ENCODE peak calls at places on chromosome 17, in five cellular contexts. C, F, W, Q and G are unnamed samples.
A peak's percentile ranks its signal among the peaks of the same experiment; 100 is the strongest.

GRCh38 chr17:44916781-44917241 is 1.5 kb upstream of the GFAP start:
- DNase-seq in F (no peak), Q (peak; percentile 52), C (peak; percentile 89), W (peak; percentile 92), G (peak; percentile 88)

GRCh38 chr17:39595928-39596327 is 11.8 kb downstream of the NEUROD2 start:
- DNase-seq in Q (no peak), F (no peak), W (no peak), C (no peak), G (no peak)

GRCh38 chr17:31509095-31509804 is 117.8 kb downstream of the RAB11FIP4 start:
- DNase-seq in W (no peak), Q (no peak), F (peak; percentile 68), C (no peak), G (no peak)

GRCh38 chr17:71273451-71273850 is 847.4 kb upstream of the SOX9 start:
- DNase-seq in F (no peak), C (no peak), W (no peak), Q (no peak), G (no peak)

GRCh38 chr17:74678541-74678940 is 34.2 kb downstream of the CD300LF start:
- DNase-seq in C (no peak), W (no peak), Q (no peak), F (no peak), G (no peak)

GRCh38 chr17:35214192-35214591 is 20.0 kb upstream of the SLC35G3 start:
- DNase-seq in C (no peak), W (no peak), Q (no peak), F (no peak), G (no peak)

GRCh38 chr17:75447951-75448856 is 8.2 kb upstream of the TMEM94 start:
- DNase-seq in C (no peak), Q (no peak), W (no peak), F (peak; percentile 79), G (no peak)

GRCh38 chr17:17139972-17140589 is 66.1 kb downstream of the PLD6 start:
- DNase-seq in C (no peak), F (no peak), W (peak; percentile 36), Q (no peak), G (no peak)

GRCh38 chr17:1882836-1883235 is 53.0 kb downstream of the RPA1 start:
- DNase-seq in W (no peak), C (no peak), Q (peak; percentile 20), F (peak; percentile 72), G (no peak)

GRCh38 chr17:59331929-59332889 is 754 bp downstream of the YPEL2 start:
- DNase-seq in Q (no peak), F (peak; percentile 54), W (peak; percentile 89), C (peak; percentile 79), G (peak; percentile 45)

GRCh38 chr17:8314797-8315739 is 5.0 kb downstream of the ARHGEF15 start:
- DNase-seq in Q (no peak), C (no peak), W (peak; percentile 23), F (no peak), G (no peak)

GRCh38 chr17:13306310-13306962 is 288.6 kb upstream of the ELAC2 start:
- DNase-seq in W (no peak), C (no peak), Q (peak; percentile 84), F (peak; percentile 99), G (peak; percentile 11)

GRCh38 chr17:42617956-42618431 is 8.5 kb downstream of the TUBG1 start:
- DNase-seq in C (no peak), Q (no peak), F (no peak), W (no peak), G (no peak)

GRCh38 chr17:39002991-39003715 is 36.0 kb upstream of the FBXO47 start:
- DNase-seq in W (peak; percentile 92), F (no peak), Q (peak; percentile 9), C (peak; percentile 94), G (no peak)

GRCh38 chr17:68518063-68518815 is 6.0 kb downstream of the PRKAR1A start:
- DNase-seq in F (peak; percentile 77), Q (no peak), C (no peak), W (no peak), G (no peak)

GRCh38 chr17:18320301-18320700 is 5.2 kb downstream of the SMCR8 start:
- DNase-seq in W (peak; percentile 53), C (peak; percentile 28), Q (no peak), F (no peak), G (no peak)
- H3K4me3 ChIP-seq in W (no peak overlapping the region), C (no peak overlapping the region), Q (no peak overlapping the region), F (no peak overlapping the region), G (no peak overlapping the region)

DNA sequence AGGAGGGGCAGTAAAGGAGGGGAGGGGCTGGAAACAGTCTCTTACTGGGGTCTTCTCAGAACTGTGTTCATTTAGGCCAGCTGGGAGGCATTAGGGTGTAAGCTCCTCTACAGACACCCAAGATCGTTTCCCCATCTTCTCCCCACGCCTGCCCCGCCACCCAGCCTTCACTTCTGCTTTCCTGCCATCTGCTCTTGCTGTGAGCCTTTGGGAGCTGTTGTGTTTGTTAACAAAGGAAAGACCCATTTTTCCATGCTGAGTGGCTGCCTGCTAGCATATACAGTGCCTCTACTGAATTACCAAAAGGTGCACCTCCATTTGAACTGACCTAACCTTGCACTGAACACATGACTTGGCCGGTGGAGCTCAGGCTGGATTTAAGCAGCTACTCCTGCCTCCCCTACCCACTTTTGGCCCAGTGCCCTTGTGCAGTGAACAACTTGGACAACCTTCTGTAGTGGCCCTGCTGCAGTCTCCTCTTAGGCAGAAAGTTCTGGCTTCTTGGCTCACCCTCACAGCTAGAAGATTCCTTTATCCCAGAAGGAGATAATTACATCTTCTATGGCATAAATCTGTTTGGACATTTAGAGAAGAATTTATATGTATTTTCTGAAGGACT is 81.7 kb upstream of the HNF1B start:
- DNase-seq in C (no peak), F (no peak), Q (no peak), W (no peak), G (no peak)
- H3K4me3 ChIP-seq in C (no peak overlapping the region), F (no peak overlapping the region), Q (no peak overlapping the region), W (no peak overlapping the region), G (no peak overlapping the region)

DNA sequence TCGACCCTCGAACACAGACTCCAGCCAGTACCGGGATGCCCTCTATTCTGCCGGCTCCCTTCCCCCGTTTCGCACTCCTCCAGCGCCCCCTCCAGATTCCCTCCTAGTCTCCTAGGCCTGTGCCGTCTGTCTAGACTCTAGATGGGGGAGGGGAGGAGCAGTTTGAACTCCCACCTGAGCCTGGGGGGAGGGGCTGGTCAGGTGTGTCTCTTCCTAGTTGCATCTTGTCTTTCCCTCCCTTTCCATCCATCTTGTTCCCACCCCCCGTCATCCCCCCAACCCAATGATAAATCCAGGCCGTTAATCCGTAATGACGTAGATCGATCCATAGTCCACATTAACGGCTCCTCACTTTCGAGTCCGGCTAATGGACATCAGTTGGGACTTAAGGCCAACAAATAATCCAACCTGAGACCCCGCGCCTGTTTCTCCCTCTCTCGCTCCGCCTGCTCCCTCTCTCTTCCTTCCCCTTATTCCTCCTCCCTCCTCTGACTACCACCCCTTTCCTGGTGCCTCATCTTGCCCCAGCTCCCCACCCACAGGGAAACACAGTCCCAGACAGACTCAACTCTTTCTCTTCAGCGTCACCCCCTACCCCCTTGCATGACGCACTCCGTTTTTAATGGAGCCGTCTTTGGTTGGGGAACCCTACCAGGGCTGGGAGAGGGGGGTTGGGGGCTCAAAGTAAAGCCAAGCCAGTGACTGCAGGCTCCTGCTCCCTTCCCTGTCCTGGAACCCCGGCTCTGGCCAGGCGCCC is 3.3 kb upstream of the HOXB5 start:
- DNase-seq in C (peak; percentile 75), Q (peak; percentile 77), W (peak; percentile 51), F (no peak), G (no peak)
- H3K4me3 ChIP-seq in C (peak overlapping the region; percentile 50), Q (peak overlapping the region; percentile 57), W (peak overlapping the region; percentile 70), F (peak overlapping the region; percentile 70), G (peak overlapping the region; percentile 64)

GRCh38 chr17:3765981-3766380 is 35.0 kb downstream of the ITGAE start:
- DNase-seq in Q (no peak), W (peak; percentile 43), F (no peak), C (no peak), G (no peak)

GRCh38 chr17:3763777-3764170 is 37.2 kb downstream of the ITGAE start:
- DNase-seq in C (no peak), F (no peak), Q (no peak), W (peak; percentile 32), G (no peak)

GRCh38 chr17:3761918-3762380 is 38.2 kb downstream of the HASPIN start:
- DNase-seq in W (no peak), C (no peak), F (no peak), Q (no peak), G (no peak)

GRCh38 chr17:3761061-3761917 is 37.6 kb downstream of the HASPIN start:
- DNase-seq in W (peak; percentile 64), C (no peak), Q (no peak), F (no peak), G (no peak)

GRCh38 chr17:3762922-3763776 is 37.8 kb downstream of the ITGAE start:
- DNase-seq in W (peak; percentile 22), F (no peak), C (no peak), Q (no peak), G (no peak)
- H3K4me3 ChIP-seq in W (no peak overlapping the region), F (no peak overlapping the region), C (no peak overlapping the region), Q (no peak overlapping the region), G (no peak overlapping the region)

DNA sequence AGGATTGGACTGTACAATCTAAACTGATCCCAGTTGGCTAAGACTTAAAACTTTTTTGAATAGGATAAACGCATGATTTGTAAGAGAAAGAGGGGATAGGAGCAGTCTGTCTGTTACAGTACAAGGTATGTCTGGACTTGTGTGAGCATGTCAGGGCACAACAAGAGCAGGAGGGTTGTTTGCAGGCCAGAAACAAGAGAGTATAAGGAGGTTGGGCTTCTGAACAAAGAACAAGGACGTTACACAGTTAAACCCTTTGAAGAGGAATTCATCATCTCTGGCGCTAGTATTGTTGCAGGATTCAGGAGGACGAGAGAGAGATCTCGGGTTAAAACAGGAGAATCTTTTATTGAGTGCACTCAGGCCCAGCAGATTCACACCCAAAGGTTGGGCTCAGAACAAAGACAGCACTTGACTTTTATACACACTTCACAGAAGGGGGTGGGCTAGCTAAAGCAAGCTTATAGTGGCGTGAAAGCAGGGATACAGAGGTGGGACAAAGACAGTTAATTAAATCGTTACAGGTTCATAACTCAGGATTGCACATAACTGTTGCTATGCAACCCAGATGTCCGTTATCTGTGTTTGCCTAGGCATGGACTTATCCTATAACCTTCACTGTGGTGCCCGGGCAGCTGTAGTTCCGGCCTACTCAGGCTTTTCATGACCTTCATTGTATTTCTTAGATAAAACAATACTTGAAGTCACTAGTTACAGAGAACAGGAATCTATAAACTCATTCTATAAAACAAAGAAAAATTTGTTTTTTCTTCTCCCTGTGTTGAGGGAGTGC is 34.4 kb downstream of the SEC14L1 start:
- DNase-seq in C (no peak), W (no peak), Q (no peak), F (no peak), G (no peak)
- H3K4me3 ChIP-seq in C (no peak overlapping the region), W (no peak overlapping the region), Q (no peak overlapping the region), F (no peak overlapping the region), G (no peak overlapping the region)

DNA sequence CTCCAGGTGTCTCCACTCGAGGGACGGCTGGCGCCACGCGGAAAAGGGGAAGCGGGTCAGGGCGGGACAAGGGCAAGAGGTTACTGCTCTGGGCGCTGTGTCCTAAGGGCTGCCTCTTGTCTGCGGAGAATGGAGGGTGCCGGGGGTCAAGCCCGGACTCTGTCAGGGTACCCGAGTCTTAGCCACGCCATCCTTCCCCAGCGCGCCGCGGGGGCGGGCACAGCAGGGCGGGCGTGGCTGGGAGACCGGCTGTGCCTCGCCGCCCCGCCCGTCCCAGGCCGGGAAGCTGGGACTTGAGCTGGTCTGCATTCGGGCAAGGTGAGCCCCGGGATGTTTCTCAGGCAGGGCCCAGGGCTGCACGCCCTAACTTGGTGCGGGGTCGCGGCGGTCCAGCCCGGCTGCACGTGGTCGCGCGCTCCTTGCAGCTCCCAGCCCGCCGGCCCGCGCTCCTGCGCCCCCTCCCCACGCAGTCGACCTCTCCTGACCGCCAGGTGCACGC is 6.2 kb upstream of the ACTG1 start:
- DNase-seq in W (peak; percentile 85), Q (no peak), C (no peak), F (peak; percentile 64), G (no peak)
- H3K4me3 ChIP-seq in W (peak overlapping the region; percentile 10), Q (peak overlapping the region; percentile 22), C (peak overlapping the region; percentile 97), F (peak overlapping the region; percentile 58), G (no peak overlapping the region)